ENCODE peak calls at places on chromosomes 6 and 20, in four cellular contexts. Q, V, R and M are unnamed samples.

GRCh38 chr20:48807051-48807450 is 20.7 kb downstream of the PREX1 start:
- DNase-seq in Q (no peak), V (no peak), R (no peak), M (no peak)

GRCh38 chr6:70849348-70850069 is 107.4 kb downstream of the B3GAT2 start:
- DNase-seq in Q (peak), V (no peak), R (no peak), M (no peak)

GRCh38 chr6:163834226-163834970 is 419.9 kb downstream of the QKI start:
- DNase-seq in R (no peak), Q (no peak), V (no peak), M (no peak)

GRCh38 chr6:138680085-138680484 is 93.5 kb upstream of the CCDC28A start:
- DNase-seq in V (no peak), R (no peak), Q (no peak), M (no peak)

GRCh38 chr6:34534656-34535055 is 21.5 kb downstream of the SPDEF start:
- DNase-seq in R (no peak), V (no peak), Q (no peak), M (no peak)

GRCh38 chr20:18585134-18585533 is 2.7 kb upstream of the DTD1 start:
- DNase-seq in V (peak), R (no peak), Q (no peak), M (peak)

GRCh38 chr6:19569563-19569962 is 267.6 kb upstream of the ID4 start:
- DNase-seq in Q (no peak), V (no peak), R (no peak), M (no peak)

GRCh38 chr6:158165919-158166416 is 2.1 kb downstream of the SERAC1 start:
- DNase-seq in R (no peak), Q (no peak), V (no peak), M (no peak)

GRCh38 chr6:140921366-140922226 is 1211.1 kb upstream of the GJE1 start:
- DNase-seq in Q (peak), R (peak), V (peak), M (peak)

GRCh38 chr20:9409981-9410380 is 104.4 kb upstream of the LAMP5 start:
- DNase-seq in V (peak), R (no peak), Q (peak), M (no peak)

GRCh38 chr6:19382676-19383075 is 454.5 kb upstream of the ID4 start:
- DNase-seq in Q (no peak), R (no peak), V (no peak), M (no peak)

GRCh38 chr6:33013608-33014007 is 4.2 kb upstream of the HLA-DOA start:
- DNase-seq in Q (no peak), V (peak), R (no peak), M (no peak)

GRCh38 chr6:51854347-51854746 is 233.1 kb downstream of the PKHD1 start:
- DNase-seq in V (no peak), R (no peak), Q (no peak), M (no peak)

GRCh38 chr6:151024597-151024996 is 159.1 kb downstream of the MTHFD1L start:
- DNase-seq in V (no peak), R (no peak), Q (no peak), M (no peak)

GRCh38 chr6:166488701-166489100 is 97.8 kb downstream of the RAMACL start:
- DNase-seq in V (no peak), Q (no peak), R (no peak), M (no peak)

GRCh38 chr6:108921547-108922331 is 73.5 kb downstream of the ARMC2 start:
- DNase-seq in Q (no peak), V (no peak), R (no peak), M (no peak)

GRCh38 chr6:69584536-69584912 is 212.3 kb downstream of the LMBRD1 start:
- DNase-seq in Q (no peak), V (peak), R (no peak), M (no peak)

GRCh38 chr20:54668271-54669053 is 193.1 kb downstream of the DOK5 start:
- DNase-seq in Q (no peak), R (peak), V (peak), M (no peak)

GRCh38 chr6:37253608-37254007 is 4.0 kb upstream of the TBC1D22B start:
- DNase-seq in V (no peak), Q (no peak), R (no peak), M (no peak)

GRCh38 chr6:136324981-136325380 is 35.3 kb upstream of the BCLAF1 start:
- DNase-seq in Q (no peak), R (no peak), V (peak), M (no peak)

GRCh38 chr6:137740347-137740746 is 126.7 kb upstream of the TNFAIP3 start:
- DNase-seq in R (no peak), Q (no peak), V (no peak), M (no peak)

GRCh38 chr6:33383427-33384185 is 8.0 kb upstream of the KIFC1 start:
- DNase-seq in Q (no peak), V (no peak), R (no peak), M (no peak)

GRCh38 chr6:47419621-47420020 is 58.0 kb upstream of the CD2AP start:
- DNase-seq in V (no peak), Q (no peak), R (no peak), M (no peak)

GRCh38 chr6:47413752-47414516 is 63.7 kb upstream of the CD2AP start:
- DNase-seq in V (peak), R (no peak), Q (peak), M (no peak)

GRCh38 chr6:47416396-47417345 is 60.9 kb upstream of the CD2AP start:
- DNase-seq in Q (no peak), R (no peak), V (no peak), M (no peak)

GRCh38 chr6:47414517-47415167 is 62.9 kb upstream of the CD2AP start:
- DNase-seq in Q (no peak), V (peak), R (no peak), M (no peak)
- H3K27ac ChIP-seq in Q (peak), V (no peak), R (peak), M (peak)

GRCh38 chr6:53829698-53830221 is 35.0 kb downstream of the LRRC1 start:
- DNase-seq in R (no peak), Q (no peak), V (peak), M (no peak)
- H3K27ac ChIP-seq in R (no peak), Q (no peak), V (no peak), M (no peak)

DNA sequence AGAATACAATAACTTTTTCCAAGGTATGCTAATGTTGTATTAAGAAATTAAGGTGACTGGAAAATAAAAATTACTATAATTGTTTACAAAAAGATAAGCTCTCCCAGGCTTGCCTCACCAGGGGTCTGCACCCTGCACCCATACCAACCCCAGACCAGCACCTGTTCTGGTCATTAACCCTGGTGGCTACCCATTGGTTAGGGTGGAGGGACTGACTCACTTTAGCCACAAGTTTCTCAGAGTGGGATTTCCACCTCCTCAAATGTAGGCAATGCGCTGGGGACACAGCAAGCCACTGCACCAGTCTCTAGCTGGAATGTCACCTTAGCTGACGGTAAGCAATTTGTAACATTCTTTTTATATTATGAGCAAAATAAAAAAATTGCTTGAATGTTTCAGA is 83.1 kb downstream of the BFSP1 start:
- DNase-seq in V (no peak), Q (no peak), R (no peak), M (no peak)
- H3K27ac ChIP-seq in V (no peak), Q (no peak), R (no peak), M (no peak)

GRCh38 chr6:111469543-111469942 is 13.5 kb downstream of the REV3L start:
- DNase-seq in V (peak), R (no peak), Q (no peak), M (no peak)
- H3K27ac ChIP-seq in V (no peak), R (no peak), Q (no peak), M (peak)

DNA sequence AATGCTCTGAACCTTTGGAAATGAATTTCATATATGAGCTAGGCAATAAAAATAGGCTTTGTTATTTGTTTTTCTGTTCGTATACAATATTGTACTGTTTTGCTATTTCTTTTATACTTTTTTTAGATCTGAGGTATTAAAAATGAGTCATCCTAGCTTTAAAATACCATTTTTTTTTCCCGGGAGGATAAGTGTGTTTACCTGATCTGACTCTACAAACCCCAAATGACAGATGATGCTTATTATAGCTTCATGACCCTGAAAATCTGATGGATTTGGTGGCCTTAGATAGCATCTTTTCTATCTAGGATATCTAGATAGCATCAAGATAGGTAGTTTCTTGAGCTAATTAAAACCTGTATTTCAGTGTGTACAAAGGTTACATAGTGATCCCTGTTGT is 206.4 kb downstream of the DTNBP1 start:
- DNase-seq in R (no peak), Q (no peak), V (no peak), M (no peak)
- H3K27ac ChIP-seq in R (no peak), Q (no peak), V (no peak), M (no peak)

DNA sequence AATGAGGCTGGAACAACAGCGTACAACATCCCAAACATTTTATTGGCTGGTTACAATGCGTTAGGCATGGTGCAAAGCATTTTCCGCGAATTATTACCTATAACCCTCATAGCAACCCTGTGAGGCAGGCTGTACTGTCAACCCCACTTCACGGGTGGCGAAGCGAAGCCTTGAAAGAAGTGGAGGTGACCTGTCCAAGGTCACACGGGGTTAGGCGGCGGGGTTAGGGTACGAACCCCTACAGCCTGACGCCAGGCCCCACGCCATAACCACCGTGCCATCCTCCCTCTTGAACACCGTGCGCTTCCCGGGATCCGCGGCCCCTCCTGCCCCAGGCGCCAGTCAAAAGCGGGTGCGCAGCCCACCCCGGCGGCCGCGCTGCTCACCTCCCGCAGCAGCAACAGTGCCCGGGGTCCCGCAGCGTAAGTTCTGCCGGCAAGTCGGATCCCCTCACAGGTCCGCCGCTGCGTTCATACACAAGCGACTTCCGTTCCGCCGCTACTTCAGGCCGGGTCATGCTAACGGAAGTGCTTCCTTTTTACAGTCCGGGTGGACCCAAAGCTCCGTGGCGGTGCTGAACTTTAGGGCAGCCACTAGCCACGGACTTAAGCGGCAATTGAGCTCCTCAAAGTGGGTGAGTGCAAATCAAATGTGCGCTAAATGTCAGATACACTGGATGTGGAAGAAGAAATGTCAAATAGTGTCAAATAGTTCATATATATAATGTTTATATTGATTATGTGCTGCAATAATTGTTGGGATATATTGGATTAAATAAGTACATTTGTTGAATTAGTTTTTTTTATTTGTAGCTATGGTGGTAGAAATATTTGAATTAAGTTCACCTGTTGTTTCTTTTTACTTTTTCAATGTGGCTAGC is at the start of gene CDK5RAP1:
- DNase-seq in Q (peak), V (peak), R (peak), M (peak)
- H3K27ac ChIP-seq in Q (peak), V (no peak), R (peak), M (peak)

DNA sequence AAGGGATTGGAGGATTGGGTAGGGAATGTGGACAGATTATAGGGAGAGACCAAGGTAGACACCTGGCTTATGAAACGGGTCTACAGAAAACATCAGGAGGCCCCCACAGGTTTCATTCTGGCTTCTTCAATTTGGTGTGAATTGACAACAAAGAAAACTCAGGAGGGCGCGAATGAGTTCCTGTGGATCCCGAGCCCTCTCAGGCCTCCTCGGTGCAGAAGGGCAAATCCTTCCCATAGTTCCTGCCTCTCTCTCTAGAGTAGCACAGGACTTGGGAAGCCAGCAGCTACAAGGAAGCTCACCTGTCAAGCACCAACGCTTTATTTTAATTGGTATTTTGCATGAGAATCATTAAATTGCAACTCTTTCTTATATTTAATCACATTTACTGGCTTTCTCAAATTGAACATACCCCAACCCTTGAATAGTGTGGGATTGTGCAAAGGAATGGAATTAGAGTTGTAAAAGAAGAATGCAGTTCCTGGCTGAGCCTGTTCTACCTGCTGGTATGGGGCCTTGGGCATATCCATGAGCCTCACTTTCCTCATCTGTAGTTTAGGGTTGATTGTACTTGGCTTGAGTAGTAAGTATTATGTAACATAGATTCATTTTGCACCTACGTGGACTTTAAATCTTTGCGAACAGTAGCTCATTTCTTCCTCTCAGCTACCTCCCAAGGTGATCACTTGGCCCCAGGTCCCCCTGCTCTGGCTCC is 56.4 kb upstream of the PHACTR2 start:
- DNase-seq in R (no peak), V (peak), Q (no peak), M (no peak)
- H3K27ac ChIP-seq in R (no peak), V (no peak), Q (no peak), M (no peak)